ENCODE peak calls at places on chromosome 2, in nine cellular contexts. R, T, I, W, K, O, D, M and S are unnamed samples. For H3K4me1, the result is how much of the 10 kb centered on the place peaks cover.

GRCh38 chr2:67540962-67541361 is 143.8 kb downstream of the ETAA1 start:
- DNase-seq in D (no peak), O (no peak), I (no peak), R (no peak), W (no peak), T (no peak), M (no peak), K (no peak), S (no peak)

GRCh38 chr2:111049792-111050640 is 70.7 kb upstream of the BCL2L11 start:
- DNase-seq in K (no peak), T (no peak), R (no peak), I (no peak), W (no peak), M (no peak), D (no peak), O (no peak), S (no peak)

GRCh38 chr2:7118606-7119503 is 201.6 kb downstream of the RNF144A start:
- DNase-seq in T (no peak), K (peak), D (no peak), O (no peak), R (peak), M (no peak), W (no peak), I (peak), S (peak)

GRCh38 chr2:33371304-33372090 is 105.0 kb upstream of the RASGRP3 start:
- DNase-seq in M (no peak), T (no peak), W (no peak), O (no peak), K (no peak), R (no peak), I (no peak), D (no peak), S (no peak)

GRCh38 chr2:55901322-55901721 is 22.3 kb downstream of the EFEMP1 start:
- DNase-seq in T (no peak), D (no peak), I (no peak), W (no peak), M (no peak), K (peak), R (peak), O (no peak), S (no peak)

GRCh38 chr2:31011565-31011964 is 126.7 kb downstream of the GALNT14 start:
- DNase-seq in W (no peak), T (no peak), D (no peak), I (no peak), M (no peak), K (no peak), R (no peak), O (no peak), S (peak)

GRCh38 chr2:128469203-128469602 is 150.5 kb upstream of the HS6ST1 start:
- DNase-seq in K (peak), I (no peak), W (no peak), M (no peak), O (no peak), T (no peak), R (no peak), D (no peak), S (no peak)

GRCh38 chr2:184597571-184597980 is 753 bp upstream of the ZNF804A start:
- DNase-seq in O (peak), W (peak), T (peak), K (peak), D (no peak), I (no peak), R (peak), M (peak), S (peak)

GRCh38 chr2:147789287-147789686 is 55.5 kb upstream of the ACVR2A start:
- DNase-seq in O (no peak), I (no peak), T (no peak), R (no peak), M (no peak), W (no peak), K (no peak), D (no peak), S (no peak)

GRCh38 chr2:68252407-68253210 is at the start of gene PPP3R1:
- DNase-seq in W (peak), D (peak), O (peak), M (peak), R (peak), I (peak), K (peak), T (peak), S (peak)

GRCh38 chr2:157442636-157443035 is 1.3 kb downstream of the CYTIP start:
- DNase-seq in O (no peak), W (no peak), T (no peak), D (no peak), I (no peak), M (no peak), K (no peak), R (no peak), S (no peak)

GRCh38 chr2:1556776-1557466 is 143.7 kb downstream of the TPO start:
- DNase-seq in W (no peak), K (peak), D (no peak), R (peak), I (no peak), T (no peak), O (peak), M (no peak), S (no peak)

GRCh38 chr2:126736133-126736874 is 80.3 kb downstream of the GYPC start:
- DNase-seq in M (no peak), W (no peak), T (peak), I (no peak), D (no peak), K (no peak), R (peak), O (no peak), S (no peak)

DNA sequence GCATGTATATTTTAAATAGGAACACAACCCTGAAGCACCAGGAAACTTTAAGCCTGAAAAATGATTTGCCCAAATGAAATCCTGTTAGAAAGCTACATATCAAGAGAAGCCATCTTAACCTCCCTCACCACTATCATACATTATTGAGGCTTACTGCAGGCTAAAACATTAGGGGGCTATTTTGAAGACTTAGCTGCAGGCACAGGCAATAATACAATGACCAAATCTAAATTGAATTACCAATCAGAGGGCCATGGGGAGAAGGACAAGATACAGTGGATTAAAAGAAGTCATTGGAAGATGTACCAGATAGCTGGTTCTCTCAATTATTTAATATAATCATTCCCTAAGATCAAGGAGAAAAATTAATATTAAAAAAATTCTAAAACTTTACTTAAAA is 73.7 kb downstream of the THADA start:
- DNase-seq in O (no peak), D (no peak), W (no peak), M (no peak), R (no peak), K (peak), I (no peak), T (no peak), S (no peak)
- H3K4me1 ChIP-seq in O (under half), D (under half), W (under half), M (under half), R (under half), K (under half), I (under half), T (under half), S (under half)

GRCh38 chr2:177244244-177244771 is 20.2 kb downstream of the NFE2L2 start:
- DNase-seq in I (no peak), M (no peak), W (no peak), D (no peak), R (no peak), T (no peak), O (no peak), K (no peak), S (no peak)

GRCh38 chr2:177243073-177243472 is 21.5 kb downstream of the NFE2L2 start:
- DNase-seq in T (no peak), I (no peak), D (no peak), R (no peak), K (no peak), W (no peak), M (no peak), O (no peak), S (no peak)

GRCh38 chr2:177242136-177242987 is 22.2 kb downstream of the NFE2L2 start:
- DNase-seq in W (no peak), T (no peak), R (peak), I (no peak), M (no peak), O (no peak), K (peak), D (no peak), S (peak)

GRCh38 chr2:177245010-177245422 is 19.5 kb downstream of the NFE2L2 start:
- DNase-seq in K (peak), I (no peak), O (no peak), R (peak), M (no peak), T (no peak), D (no peak), W (no peak), S (peak)

GRCh38 chr2:177243476-177243875 is 21.1 kb downstream of the NFE2L2 start:
- DNase-seq in W (no peak), O (no peak), R (no peak), I (no peak), D (no peak), T (no peak), M (no peak), K (no peak), S (no peak)
- H3K4me1 ChIP-seq in W (half or more), O (half or more), R (under half), I (under half), D (half or more), T (under half), M (under half), K (under half), S (half or more)

GRCh38 chr2:16639431-16639830 is 26.2 kb downstream of the CYRIA start:
- DNase-seq in T (no peak), O (no peak), D (no peak), W (no peak), I (no peak), K (no peak), M (no peak), R (no peak), S (peak)
- H3K4me1 ChIP-seq in T (under half), O (under half), D (under half), W (under half), I (under half), K (under half), M (under half), R (under half), S (half or more)

DNA sequence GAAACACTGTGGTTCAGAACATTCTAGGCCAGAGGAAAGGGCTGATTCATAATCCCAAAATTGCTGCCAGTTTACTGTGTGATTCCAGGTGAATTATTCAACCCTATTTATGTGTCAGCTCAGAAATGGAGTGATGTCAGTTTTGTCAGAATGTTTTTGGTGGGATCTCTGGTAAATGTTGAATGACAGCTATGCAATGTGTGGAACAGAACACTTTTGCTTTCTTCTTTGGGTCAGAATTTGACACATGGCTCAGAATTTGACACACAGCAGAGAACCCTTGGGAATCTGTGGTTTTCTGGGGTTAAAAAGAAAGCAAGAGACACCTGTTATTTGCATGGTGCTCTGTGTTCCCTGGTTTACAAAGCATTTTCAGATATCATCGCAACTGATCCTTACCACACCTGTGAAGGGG is 1.6 kb upstream of the MTA3 start:
- DNase-seq in K (no peak), I (no peak), O (no peak), R (no peak), D (no peak), M (no peak), T (no peak), W (no peak), S (no peak)
- H3K4me1 ChIP-seq in K (under half), I (under half), O (under half), R (under half), D (under half), M (under half), T (under half), W (under half), S (under half)